ENCODE peak calls at places on chromosomes 11 and 22, in ten cellular contexts. A is GM10248; S is T-helper 2 cell; F is astrocyte of the spinal cord; U is endothelial cell; K is activated T-cell treated with anti-CD3 and anti-CD28 coated beads, Interleukin-2, amount 50 U/mL, for 72 hours; E is NCI-H2081 treated with DMSO at 0.1 percent for 48 hours; W is NCI-H1092; N is activated CD4-positive, CD25-positive, alpha-beta regulatory T cell treated with anti-CD3 and anti-CD28 coated beads, Interleukin-2, amount 50 U/mL, for 72 hours; R is occipital lobe. I is an unnamed sample.

GRCh38 chr11:61587541-61587941 is 6.7 kb upstream of the SYT7 start:
- DNase-seq in S (no peak), N (no peak), A (no peak), R (no peak), U (peak; percentile 43), E (no peak), K (peak; percentile 27), F (no peak), W (no peak), I (no peak)

GRCh38 chr11:85295872-85296271 is 331.3 kb downstream of the DLG2 start:
- DNase-seq in E (no peak), W (no peak), R (no peak), F (no peak), K (no peak), U (no peak), N (no peak), A (no peak), S (no peak), I (no peak)

GRCh38 chr11:14819596-14819995 is 72.4 kb downstream of the CYP2R1 start:
- DNase-seq in K (no peak), U (no peak), N (no peak), R (no peak), A (no peak), E (no peak), F (no peak), W (no peak), S (no peak), I (no peak)

GRCh38 chr11:134544095-134544815 is 132.2 kb upstream of the B3GAT1 start:
- DNase-seq in A (no peak), S (no peak), E (no peak), U (no peak), K (no peak), W (no peak), F (no peak), R (no peak), N (no peak), I (no peak)

GRCh38 chr11:17252704-17253103 is 23.8 kb upstream of the NUCB2 start:
- DNase-seq in A (no peak), E (no peak), N (no peak), W (no peak), U (no peak), S (no peak), R (no peak), K (no peak), F (no peak), I (no peak)

GRCh38 chr11:118060081-118060661 is 16.7 kb upstream of the TMPRSS4 start:
- DNase-seq in A (no peak), E (no peak), R (no peak), K (no peak), N (peak; percentile 20), F (no peak), W (no peak), S (no peak), U (no peak), I (no peak)

GRCh38 chr11:36388086-36388485 is 92.0 kb downstream of the PRR5L start:
- DNase-seq in F (no peak), W (no peak), R (no peak), U (no peak), E (no peak), A (no peak), S (no peak), N (no peak), K (no peak), I (no peak)

GRCh38 chr22:32564170-32565001 is 89.8 kb downstream of the FBXO7 start:
- DNase-seq in E (no peak), W (no peak), R (no peak), A (no peak), N (no peak), F (peak; percentile 61), K (no peak), S (no peak), U (no peak), I (no peak)

GRCh38 chr11:123196060-123196714 is 1.1 kb upstream of the CLMP start:
- DNase-seq in R (no peak), A (no peak), F (no peak), W (no peak), K (peak; percentile 4), S (no peak), U (peak; percentile 31), N (no peak), E (no peak), I (no peak)

GRCh38 chr11:58188770-58189169 is at the start of gene OR9Q2:
- DNase-seq in R (no peak), S (no peak), N (no peak), A (no peak), W (no peak), F (no peak), U (no peak), K (no peak), E (no peak), I (no peak)

GRCh38 chr11:8656291-8656690 is 26.2 kb downstream of the TRIM66 start:
- DNase-seq in N (no peak), R (no peak), F (no peak), E (no peak), A (no peak), W (no peak), U (no peak), K (no peak), S (no peak), I (no peak)

GRCh38 chr11:20031155-20032001 is 128.9 kb downstream of the DBX1 start:
- DNase-seq in S (no peak), A (no peak), U (no peak), K (no peak), F (peak; percentile 95), W (no peak), E (no peak), N (no peak), R (no peak), I (no peak)

GRCh38 chr11:100646545-100646944 is 40.5 kb upstream of the ARHGAP42 start:
- DNase-seq in S (no peak), E (no peak), K (no peak), N (no peak), W (no peak), U (no peak), R (no peak), A (no peak), F (no peak), I (no peak)

GRCh38 chr11:8297781-8298440 is 34.2 kb upstream of the LMO1 start:
- DNase-seq in S (no peak), E (no peak), K (no peak), N (no peak), R (no peak), W (no peak), U (no peak), F (no peak), A (no peak), I (no peak)

GRCh38 chr11:118924591-118925585 is 838 bp downstream of the BCL9L start:
- DNase-seq in E (no peak), S (peak; percentile 50), R (no peak), U (peak; percentile 63), N (no peak), A (peak; percentile 76), F (no peak), W (peak; percentile 25), K (peak; percentile 65), I (peak; percentile 86)

GRCh38 chr11:43944761-43945311 is 2.4 kb downstream of the C11orf96 start:
- DNase-seq in N (peak; percentile 70), U (peak; percentile 72), W (no peak), E (no peak), A (peak; percentile 80), R (peak; percentile 18), S (peak; percentile 36), K (peak; percentile 87), F (no peak), I (peak; percentile 87)

GRCh38 chr11:125921042-125921441 is 16.7 kb downstream of the DDX25 start:
- DNase-seq in S (no peak), R (no peak), F (no peak), N (no peak), U (no peak), A (no peak), E (no peak), K (no peak), W (no peak), I (no peak)

GRCh38 chr11:11867720-11868119 is 25.9 kb downstream of the USP47 start:
- DNase-seq in F (no peak), N (no peak), S (no peak), E (no peak), U (no peak), W (no peak), K (no peak), R (no peak), A (no peak), I (no peak)

GRCh38 chr11:12440565-12440964 is 63.2 kb downstream of the PARVA start:
- DNase-seq in E (no peak), R (no peak), U (no peak), S (no peak), N (no peak), F (no peak), W (no peak), A (no peak), K (no peak), I (no peak)

GRCh38 chr11:67996622-67997459 is 7.1 kb downstream of the UNC93B1 start:
- DNase-seq in R (no peak), F (no peak), K (peak; percentile 66), A (no peak), U (peak; percentile 77), E (no peak), S (no peak), N (peak; percentile 59), W (no peak), I (no peak)

GRCh38 chr22:46072981-46073682 is 77.2 kb upstream of the PPARA start:
- DNase-seq in N (no peak), W (no peak), E (no peak), K (no peak), R (no peak), U (no peak), S (no peak), A (no peak), F (no peak), I (no peak)

GRCh38 chr22:44894321-44894720 is 115.5 kb downstream of the PHF21B start:
- DNase-seq in K (no peak), W (no peak), E (no peak), F (no peak), S (no peak), A (no peak), R (no peak), U (no peak), N (peak; percentile 13), I (no peak)

GRCh38 chr11:84261707-84262106 is 975.5 kb upstream of the CCDC90B start:
- DNase-seq in F (no peak), N (no peak), S (no peak), K (no peak), A (no peak), E (no peak), R (no peak), U (peak; percentile 24), W (no peak), I (no peak)

GRCh38 chr11:32029721-32030120 is 61.2 kb upstream of the RCN1 start:
- DNase-seq in W (no peak), N (no peak), R (no peak), E (no peak), U (no peak), F (no peak), K (no peak), A (no peak), S (no peak), I (no peak)

GRCh38 chr11:30914143-30914762 is 328.1 kb upstream of the MPPED2 start:
- DNase-seq in E (peak; percentile 37), K (no peak), U (peak; percentile 72), A (peak; percentile 14), F (peak; percentile 50), N (no peak), R (peak; percentile 50), S (no peak), W (peak; percentile 57), I (peak; percentile 18)

GRCh38 chr11:128299132-128299726 is 288.1 kb downstream of the ETS1 start:
- DNase-seq in S (no peak), N (no peak), R (no peak), U (no peak), W (no peak), A (no peak), E (no peak), F (peak; percentile 58), K (peak; percentile 35), I (no peak)

GRCh38 chr11:34158661-34159060 is 53.2 kb downstream of the NAT10 start:
- DNase-seq in E (no peak), R (no peak), K (no peak), F (no peak), S (no peak), N (no peak), U (no peak), A (no peak), W (no peak), I (no peak)

GRCh38 chr11:69403556-69404215 is 77.8 kb upstream of the LINC01488 start:
- DNase-seq in R (no peak), F (peak; percentile 34), U (no peak), E (no peak), N (no peak), W (no peak), S (no peak), K (no peak), A (no peak), I (no peak)